ENCODE peak calls at places on chromosomes 7 and 10, in eight cellular contexts. Y is PC-9; S is CD8-positive, alpha-beta T cell; V is body of pancreas; G is choroid plexus epithelial cell; Q is ovary; U is AG10803; R is kidney. F is an unnamed sample.

GRCh38 chr10:119370046-119370770 is 162.8 kb downstream of the GRK5 start:
- DNase-seq in Y (no peak), G (peak), R (no peak), U (peak), S (no peak), V (no peak), Q (peak), F (peak)

GRCh38 chr10:79159785-79160184 is 91.0 kb downstream of the ZMIZ1 start:
- DNase-seq in V (peak), Q (peak), G (peak), Y (no peak), S (no peak), U (peak), R (no peak), F (peak)

GRCh38 chr7:141511370-141512335 is 39.6 kb upstream of the AGK start:
- DNase-seq in S (no peak), G (peak), R (peak), Q (no peak), U (no peak), V (peak), Y (no peak), F (no peak)

GRCh38 chr7:102302025-102302424 is 15.4 kb downstream of the SH2B2 start:
- DNase-seq in V (no peak), G (no peak), S (no peak), Q (no peak), Y (no peak), U (no peak), R (no peak), F (no peak)

GRCh38 chr7:144063710-144064109 is 5.9 kb upstream of the OR2A25 start:
- DNase-seq in G (no peak), V (no peak), U (no peak), Y (no peak), Q (no peak), R (no peak), S (no peak), F (no peak)

GRCh38 chr7:135801045-135801693 is 52.6 kb upstream of the FAM180A start:
- DNase-seq in Y (peak), R (no peak), S (no peak), V (peak), U (peak), Q (no peak), G (peak), F (peak)

GRCh38 chr10:99431190-99431549 is 746 bp upstream of the GOT1 start:
- DNase-seq in R (peak), V (peak), Y (no peak), G (peak), Q (peak), U (peak), S (no peak), F (peak)

GRCh38 chr10:120990831-120991230 is 139.7 kb downstream of the WDR11 start:
- DNase-seq in V (no peak), U (no peak), R (no peak), Y (no peak), G (no peak), Q (no peak), S (no peak), F (no peak)

GRCh38 chr7:89311886-89312285 is 516.3 kb upstream of the TEX47 start:
- DNase-seq in Y (no peak), G (no peak), U (no peak), Q (no peak), R (no peak), V (no peak), S (no peak), F (no peak)

GRCh38 chr7:45015313-45015712 is 15.3 kb downstream of the CCM2 start:
- DNase-seq in V (no peak), S (no peak), U (no peak), Q (no peak), G (no peak), R (no peak), Y (no peak), F (no peak)

GRCh38 chr7:32586291-32587221 is 91.3 kb downstream of the AVL9 start:
- DNase-seq in R (no peak), U (peak), S (no peak), G (peak), V (no peak), Q (peak), Y (no peak), F (peak)

GRCh38 chr10:24574578-24575155 is 149.0 kb downstream of the ARHGAP21 start:
- DNase-seq in Q (no peak), R (no peak), U (no peak), S (no peak), Y (no peak), G (no peak), V (no peak), F (no peak)

GRCh38 chr7:45574521-45575500 is 643 bp downstream of the ADCY1 start:
- DNase-seq in V (peak), Y (no peak), S (no peak), U (peak), R (peak), G (peak), Q (no peak), F (peak)

GRCh38 chr10:103480521-103480920 is 1.5 kb upstream of the CALHM3 start:
- DNase-seq in U (peak), Q (no peak), Y (no peak), R (no peak), G (no peak), V (peak), S (no peak), F (peak)

GRCh38 chr10:84397735-84398144 is 69.4 kb downstream of the CCSER2 start:
- DNase-seq in V (no peak), S (no peak), U (no peak), R (no peak), Q (no peak), Y (no peak), G (no peak), F (no peak)

GRCh38 chr7:159109092-159110035 is 35.3 kb downstream of the VIPR2 start:
- DNase-seq in S (no peak), Y (no peak), R (no peak), V (no peak), Q (peak), U (no peak), G (peak), F (no peak)

GRCh38 chr10:95864906-95865813 is 42.6 kb upstream of the CC2D2B start:
- DNase-seq in Y (no peak), V (peak), Q (peak), G (peak), S (no peak), R (no peak), U (peak), F (peak)

GRCh38 chr10:98833550-98833949 is 386.8 kb upstream of the HPS1 start:
- DNase-seq in Q (no peak), S (no peak), V (no peak), G (no peak), U (no peak), R (no peak), Y (no peak), F (no peak)

GRCh38 chr10:21393941-21394340 is 131.5 kb downstream of the SKIDA1 start:
- DNase-seq in G (no peak), R (no peak), S (no peak), Q (no peak), V (no peak), U (no peak), Y (no peak), F (no peak)

GRCh38 chr10:18601321-18601720 is 50.1 kb downstream of the NSUN6 start:
- DNase-seq in Y (no peak), V (no peak), R (no peak), U (no peak), Q (no peak), S (no peak), G (no peak), F (no peak)

GRCh38 chr10:102040305-102040704 is 15.7 kb downstream of the ARMH3 start:
- DNase-seq in Q (no peak), Y (no peak), G (peak), U (no peak), V (no peak), R (no peak), S (no peak), F (no peak)

GRCh38 chr10:104155591-104155990 is 33.6 kb downstream of the SFR1 start:
- DNase-seq in G (no peak), Q (no peak), S (no peak), R (no peak), U (no peak), V (no peak), Y (no peak), F (no peak)

GRCh38 chr10:30038961-30039536 is 20.3 kb downstream of the JCAD start:
- DNase-seq in U (no peak), Y (no peak), Q (no peak), R (no peak), S (peak), V (no peak), G (no peak), F (no peak)

GRCh38 chr7:41268874-41269273 is 434.0 kb downstream of the INHBA start:
- DNase-seq in S (no peak), Q (no peak), V (no peak), Y (no peak), R (no peak), G (no peak), U (no peak), F (peak)

GRCh38 chr10:112775347-112775746 is 174.7 kb upstream of the TCF7L2 start:
- DNase-seq in R (no peak), U (peak), Q (no peak), V (no peak), S (no peak), Y (no peak), G (peak), F (no peak)

GRCh38 chr10:130606001-130606405 is 469.8 kb downstream of the GLRX3 start:
- DNase-seq in U (no peak), G (no peak), V (peak), S (no peak), Y (no peak), Q (no peak), R (no peak), F (no peak)
- H3K4me3 ChIP-seq in U (no peak), G (no peak), V (no peak), S (no peak), Y (no peak), Q (no peak), R (no peak), F (no peak)

GRCh38 chr10:124100124-124100523 is 6.7 kb upstream of the CHST15 start:
- DNase-seq in R (no peak), V (no peak), Y (no peak), S (no peak), U (no peak), G (no peak), Q (no peak), F (no peak)
- TF ChIP-seq CTCF in R (no peak), V (no peak), Y (no peak), S (no peak), U (no peak), G (no peak), Q (no peak), F (no peak)

GRCh38 chr7:12401538-12402364 is 1.9 kb downstream of the VWDE start:
- DNase-seq in S (no peak), V (no peak), G (no peak), Q (no peak), R (no peak), Y (no peak), U (no peak), F (no peak)

GRCh38 chr7:12402365-12402725 is 1.3 kb downstream of the VWDE start:
- DNase-seq in Q (no peak), U (no peak), V (no peak), S (no peak), Y (no peak), G (no peak), R (no peak), F (no peak)

GRCh38 chr7:12398186-12398585 is 5.5 kb downstream of the VWDE start:
- DNase-seq in Q (no peak), R (no peak), V (no peak), S (no peak), Y (no peak), U (no peak), G (no peak), F (no peak)

GRCh38 chr7:12409097-12409711 is 5.5 kb upstream of the VWDE start:
- DNase-seq in V (no peak), G (no peak), Y (no peak), U (no peak), R (no peak), Q (no peak), S (no peak), F (no peak)

GRCh38 chr7:12403287-12404181 is at the start of gene VWDE:
- DNase-seq in R (peak), U (peak), Y (peak), Q (no peak), V (peak), G (peak), S (no peak), F (peak)
- H3K4me3 ChIP-seq in R (peak), U (peak), Y (peak), Q (peak), V (peak), G (peak), S (peak), F (peak)

DNA sequence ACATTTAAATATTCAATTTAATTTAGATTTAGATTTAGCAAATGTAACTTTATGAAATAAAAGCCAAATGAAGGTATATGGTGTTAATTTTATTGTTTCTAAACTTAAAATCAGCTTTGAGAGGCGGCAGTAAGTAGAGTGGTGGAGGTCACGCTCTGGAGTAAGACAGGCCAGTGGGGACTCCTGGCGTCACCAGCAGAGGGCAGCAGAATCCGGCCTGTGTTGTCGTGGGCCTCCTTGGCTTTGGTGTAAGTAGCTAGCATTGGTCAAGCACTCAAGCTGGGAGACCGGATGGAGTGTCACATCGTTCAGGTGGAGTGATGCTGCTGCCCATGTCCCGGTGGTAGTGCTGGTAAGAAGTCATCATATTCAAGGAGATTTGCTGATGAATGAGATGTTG is 98.7 kb upstream of the DNAJB6 start:
- DNase-seq in S (no peak), U (no peak), V (no peak), Y (no peak), G (no peak), R (no peak), Q (no peak), F (no peak)
- TF ChIP-seq CTCF in S (no peak), U (no peak), V (no peak), Y (peak), G (peak), R (no peak), Q (no peak), F (peak)

GRCh38 chr10:47198221-47198620 is 101.8 kb upstream of the GDF10 start:
- DNase-seq in Y (no peak), G (no peak), U (no peak), R (no peak), V (no peak), S (peak), Q (no peak), F (no peak)

GRCh38 chr10:47196691-47197090 is 103.3 kb upstream of the GDF10 start:
- DNase-seq in S (peak), Y (no peak), Q (no peak), U (no peak), R (no peak), G (no peak), V (no peak), F (no peak)

GRCh38 chr10:47192273-47192672 is 107.7 kb upstream of the GDF10 start:
- DNase-seq in Q (no peak), G (no peak), U (no peak), R (no peak), V (no peak), S (no peak), Y (no peak), F (no peak)

GRCh38 chr10:47190802-47191450 is 109.1 kb upstream of the GDF10 start:
- DNase-seq in Q (no peak), R (no peak), V (no peak), S (peak), Y (no peak), G (no peak), U (no peak), F (no peak)

DNA sequence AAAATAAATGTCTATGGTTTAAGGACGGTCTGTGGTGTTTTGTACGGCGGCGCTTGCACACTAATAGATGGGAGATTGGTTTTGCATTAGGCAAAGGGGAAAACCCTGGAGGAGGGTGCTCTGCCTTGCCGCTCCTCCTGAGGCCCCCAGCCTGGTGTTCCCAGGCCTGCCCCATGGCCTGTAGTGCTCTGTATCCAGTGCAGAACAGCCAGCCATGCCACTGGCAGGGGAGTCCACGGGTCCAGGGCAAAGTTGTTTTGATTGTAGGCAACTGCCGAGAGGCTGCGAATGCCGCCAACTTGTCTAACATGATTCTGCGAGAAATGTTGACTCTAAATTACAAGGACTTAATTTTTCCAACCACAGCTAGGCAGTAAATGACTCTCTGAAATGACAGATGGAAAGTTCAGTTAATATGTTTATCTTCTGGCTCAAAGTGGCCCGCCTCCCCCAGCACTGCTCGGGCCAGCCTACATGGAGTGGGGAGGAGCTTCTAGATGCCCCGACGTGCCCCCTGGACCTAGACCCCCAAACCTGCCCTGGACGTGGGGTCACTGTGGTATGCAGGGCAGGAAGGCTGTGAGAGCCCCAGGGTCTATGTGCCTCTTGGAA is 104.6 kb upstream of the GDF10 start:
- DNase-seq in U (no peak), G (no peak), Y (peak), Q (no peak), S (peak), V (no peak), R (peak), F (no peak)
- H3K4me3 ChIP-seq in U (no peak), G (no peak), Y (no peak), Q (no peak), S (no peak), V (no peak), R (no peak), F (no peak)

DNA sequence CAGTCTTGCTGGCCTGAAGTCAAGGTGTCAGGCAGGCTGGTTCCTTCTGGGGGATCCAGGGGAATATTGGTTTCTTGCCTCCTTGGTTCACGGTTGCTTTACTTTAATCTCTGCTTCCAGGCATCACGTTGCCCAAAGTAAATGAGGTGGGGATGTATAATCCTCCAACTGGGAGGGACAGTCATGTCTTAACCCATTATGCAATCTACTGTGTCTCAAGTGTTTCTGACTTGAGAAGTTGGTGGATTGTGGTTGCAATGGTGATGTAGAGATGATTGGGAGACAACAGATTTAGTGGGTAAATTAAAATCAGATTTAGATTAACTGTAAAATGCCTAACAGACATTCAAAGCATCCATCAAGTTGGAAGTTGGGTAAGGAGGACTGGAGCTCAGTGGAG is 32.7 kb downstream of the TBXAS1 start:
- DNase-seq in V (no peak), G (no peak), U (no peak), Q (no peak), R (no peak), Y (no peak), S (no peak), F (peak)
- TF ChIP-seq CTCF in V (no peak), G (no peak), U (no peak), Q (no peak), R (no peak), Y (no peak), S (no peak), F (no peak)

GRCh38 chr10:59012839-59013238 is 163.6 kb upstream of the PHYHIPL start:
- DNase-seq in U (no peak), Y (no peak), G (no peak), V (no peak), R (no peak), S (no peak), Q (no peak), F (no peak)

GRCh38 chr10:59007307-59008025 is 169.0 kb upstream of the PHYHIPL start:
- DNase-seq in G (no peak), Q (no peak), Y (no peak), V (peak), R (no peak), S (no peak), U (no peak), F (no peak)

GRCh38 chr10:59016043-59016442 is 160.4 kb upstream of the PHYHIPL start:
- DNase-seq in G (no peak), R (no peak), S (no peak), V (no peak), U (no peak), Q (no peak), Y (no peak), F (no peak)

GRCh38 chr10:59006511-59007306 is 169.7 kb upstream of the PHYHIPL start:
- DNase-seq in Y (no peak), Q (peak), U (peak), V (peak), R (no peak), S (no peak), G (peak), F (peak)

GRCh38 chr10:59011972-59012632 is 164.3 kb upstream of the PHYHIPL start:
- DNase-seq in U (no peak), V (no peak), S (no peak), Y (no peak), G (no peak), R (no peak), Q (no peak), F (no peak)
- H3K4me3 ChIP-seq in U (no peak), V (no peak), S (no peak), Y (no peak), G (no peak), R (no peak), Q (no peak), F (no peak)

GRCh38 chr7:7681191-7681935 is 37.0 kb downstream of the RPA3 start:
- DNase-seq in Y (peak), R (no peak), U (peak), Q (peak), G (peak), S (no peak), V (peak), F (peak)
- TF ChIP-seq CTCF in Y (peak), R (peak), U (peak), Q (peak), G (peak), S (peak), V (peak), F (peak)

DNA sequence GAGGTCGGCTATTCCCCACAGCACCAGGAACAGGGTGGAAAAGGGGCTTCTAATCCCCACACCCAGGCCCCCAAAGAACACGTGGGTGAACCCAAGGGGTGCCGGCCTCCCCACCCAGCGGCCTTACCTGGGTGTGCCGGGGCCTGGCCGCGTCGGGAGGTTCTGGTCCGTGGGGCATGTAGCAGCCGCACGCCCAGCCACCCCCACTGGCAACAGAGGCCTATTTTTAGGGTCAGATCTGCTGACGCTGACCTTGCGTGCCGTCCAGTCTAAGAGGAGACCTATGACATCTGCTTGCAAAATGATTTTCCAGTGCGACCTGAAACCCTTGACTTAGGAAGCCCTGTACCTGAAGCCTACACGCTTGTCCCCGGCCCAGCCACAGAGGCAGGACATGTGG is 38.0 kb upstream of the SAMD8 start:
- DNase-seq in U (no peak), G (no peak), Q (no peak), S (no peak), R (no peak), V (no peak), Y (no peak), F (no peak)
- H3K4me3 ChIP-seq in U (no peak), G (no peak), Q (no peak), S (no peak), R (no peak), V (no peak), Y (no peak), F (no peak)

GRCh38 chr10:61478621-61479312 is 25.6 kb upstream of the TMEM26 start:
- DNase-seq in U (no peak), G (peak), R (no peak), S (no peak), V (no peak), Y (no peak), Q (no peak), F (peak)
- TF ChIP-seq CTCF in U (peak), G (no peak), R (no peak), S (no peak), V (no peak), Y (no peak), Q (no peak), F (no peak)